ENCODE peak calls at places on chromosomes 1 and 21, in four cellular contexts. One of them, this sample, is unnamed.

GRCh38 chr1:222464841-222465210 is 83.1 kb downstream of the HHIPL2 start:
- DNase-seq in K562: peak; percentile 68
- DNase-seq in HepG2: peak; percentile 63
- DNase-seq in HCT116: peak; percentile 68
- DNase-seq in this sample: peak; percentile 61

GRCh38 chr1:201737350-201738060 is 91.5 kb upstream of the IPO9 start:
- DNase-seq in K562: no peak
- DNase-seq in HepG2: no peak
- DNase-seq in HCT116: no peak
- DNase-seq in this sample: no peak

GRCh38 chr1:212450331-212450881 is 17.7 kb downstream of the NENF start:
- DNase-seq in K562: no peak
- DNase-seq in HepG2: no peak
- DNase-seq in HCT116: no peak
- DNase-seq in this sample: no peak

GRCh38 chr21:40835179-40835694 is 11.7 kb downstream of the DSCAM start:
- DNase-seq in K562: no peak
- DNase-seq in HepG2: no peak
- DNase-seq in HCT116: no peak
- DNase-seq in this sample: no peak

GRCh38 chr1:110875216-110875731 is 2.3 kb downstream of the CD53 start:
- DNase-seq in K562: no peak
- DNase-seq in HepG2: no peak
- DNase-seq in HCT116: no peak
- DNase-seq in this sample: no peak

GRCh38 chr1:91548382-91549040 is 47.9 kb downstream of the CDC7 start:
- DNase-seq in K562: no peak
- DNase-seq in HepG2: no peak
- DNase-seq in HCT116: no peak
- DNase-seq in this sample: no peak

GRCh38 chr1:29972664-29973063 is 736.3 kb downstream of the PTPRU start:
- DNase-seq in K562: no peak
- DNase-seq in HepG2: no peak
- DNase-seq in HCT116: no peak
- DNase-seq in this sample: no peak

GRCh38 chr1:68819190-68819829 is 322.4 kb upstream of the DEPDC1 start:
- DNase-seq in K562: no peak
- DNase-seq in HepG2: no peak
- DNase-seq in HCT116: peak; percentile 31
- DNase-seq in this sample: no peak

GRCh38 chr1:4678318-4678717 is 23.9 kb downstream of the AJAP1 start:
- DNase-seq in K562: no peak
- DNase-seq in HepG2: no peak
- DNase-seq in HCT116: no peak
- DNase-seq in this sample: no peak

GRCh38 chr1:10573446-10573845 is 98.7 kb downstream of the PEX14 start:
- DNase-seq in K562: no peak
- DNase-seq in HepG2: no peak
- DNase-seq in HCT116: no peak
- DNase-seq in this sample: no peak

DNA sequence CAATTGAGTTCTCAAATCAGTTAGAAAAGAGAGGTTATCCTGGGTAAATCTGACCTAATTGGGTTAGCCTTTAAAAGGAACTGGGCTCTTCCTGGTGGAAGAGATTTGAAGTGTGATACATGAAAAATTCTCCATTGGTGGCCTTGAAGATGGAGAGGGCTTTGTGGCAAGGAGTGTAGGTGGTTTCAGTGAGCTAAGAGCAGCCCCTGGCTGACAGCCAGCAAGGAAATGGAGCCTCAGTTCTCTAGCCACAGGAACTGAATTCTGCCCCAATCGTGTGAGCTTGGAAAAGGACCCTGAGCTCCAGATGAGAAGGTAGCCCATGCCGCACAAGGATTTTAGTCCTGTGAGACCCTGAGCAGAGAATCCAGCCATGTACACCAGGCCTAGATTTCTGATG is 12.7 kb upstream of the HYI start:
- DNase-seq in K562: peak; percentile 5
- DNase-seq in HepG2: no peak
- DNase-seq in HCT116: no peak
- DNase-seq in this sample: no peak
- TF ChIP-seq TCF7L2 in K562: no peak
- TF ChIP-seq TCF7L2 in HepG2: no peak
- TF ChIP-seq TCF7L2 in HCT116: no peak
- TF ChIP-seq TCF7L2 in this sample: no peak

GRCh38 chr1:21262282-21263051 is 27.8 kb downstream of the ECE1 start:
- DNase-seq in K562: peak; percentile 53
- DNase-seq in HepG2: peak; percentile 45
- DNase-seq in HCT116: no peak
- DNase-seq in this sample: no peak

GRCh38 chr1:21258331-21259134 is 31.7 kb downstream of the ECE1 start:
- DNase-seq in K562: no peak
- DNase-seq in HepG2: no peak
- DNase-seq in HCT116: no peak
- DNase-seq in this sample: no peak

GRCh38 chr1:21261551-21262281 is 28.5 kb downstream of the ECE1 start:
- DNase-seq in K562: peak; percentile 82
- DNase-seq in HepG2: no peak
- DNase-seq in HCT116: peak; percentile 64
- DNase-seq in this sample: no peak

GRCh38 chr1:21259316-21260076 is 30.8 kb downstream of the ECE1 start:
- DNase-seq in K562: no peak
- DNase-seq in HepG2: no peak
- DNase-seq in HCT116: no peak
- DNase-seq in this sample: no peak

GRCh38 chr1:21260405-21261129 is 29.7 kb downstream of the ECE1 start:
- DNase-seq in K562: no peak
- DNase-seq in HepG2: no peak
- DNase-seq in HCT116: no peak
- DNase-seq in this sample: no peak
- TF ChIP-seq TCF7L2 in K562: no peak
- TF ChIP-seq TCF7L2 in HepG2: no peak
- TF ChIP-seq TCF7L2 in HCT116: no peak
- TF ChIP-seq TCF7L2 in this sample: no peak

GRCh38 chr1:59427155-59427554 is 130.3 kb downstream of the FGGY start:
- DNase-seq in K562: peak; percentile 39
- DNase-seq in HepG2: no peak
- DNase-seq in HCT116: peak; percentile 92
- DNase-seq in this sample: peak; percentile 68
- TF ChIP-seq TCF7L2 in K562: no peak
- TF ChIP-seq TCF7L2 in HepG2: no peak
- TF ChIP-seq TCF7L2 in HCT116: no peak
- TF ChIP-seq TCF7L2 in this sample: no peak

GRCh38 chr1:234933475-234933874 is 195.2 kb downstream of the TOMM20 start:
- DNase-seq in K562: no peak
- DNase-seq in HepG2: no peak
- DNase-seq in HCT116: no peak
- DNase-seq in this sample: no peak
- TF ChIP-seq TCF7L2 in K562: no peak
- TF ChIP-seq TCF7L2 in HepG2: no peak
- TF ChIP-seq TCF7L2 in HCT116: no peak
- TF ChIP-seq TCF7L2 in this sample: no peak

DNA sequence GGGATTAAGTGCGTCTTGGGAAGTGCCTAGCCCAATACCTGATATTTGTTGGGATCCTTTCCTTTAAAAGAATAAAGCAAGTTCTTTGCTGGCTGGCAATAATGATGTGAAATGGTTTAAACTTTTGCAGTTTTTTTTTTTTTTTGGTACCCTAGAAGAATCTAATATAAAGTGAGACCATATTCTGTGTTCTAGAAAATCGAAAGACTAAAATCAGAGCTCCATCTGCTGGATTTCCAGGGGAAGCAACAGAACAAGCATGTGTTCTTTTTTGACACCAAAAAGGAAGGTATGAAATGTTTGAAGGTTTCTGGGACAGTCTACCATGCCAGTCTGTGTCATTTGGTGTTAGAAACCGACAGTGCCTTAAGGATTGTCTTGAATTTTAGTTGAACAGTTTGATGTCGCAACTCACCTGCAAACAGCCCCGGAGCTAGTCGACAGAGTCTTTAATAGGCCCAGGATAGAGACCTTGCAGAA is 6.4 kb downstream of the UTP11 start:
- DNase-seq in K562: no peak
- DNase-seq in HepG2: peak; percentile 45
- DNase-seq in HCT116: no peak
- DNase-seq in this sample: no peak
- TF ChIP-seq TCF7L2 in K562: no peak
- TF ChIP-seq TCF7L2 in HepG2: no peak
- TF ChIP-seq TCF7L2 in HCT116: no peak
- TF ChIP-seq TCF7L2 in this sample: no peak

DNA sequence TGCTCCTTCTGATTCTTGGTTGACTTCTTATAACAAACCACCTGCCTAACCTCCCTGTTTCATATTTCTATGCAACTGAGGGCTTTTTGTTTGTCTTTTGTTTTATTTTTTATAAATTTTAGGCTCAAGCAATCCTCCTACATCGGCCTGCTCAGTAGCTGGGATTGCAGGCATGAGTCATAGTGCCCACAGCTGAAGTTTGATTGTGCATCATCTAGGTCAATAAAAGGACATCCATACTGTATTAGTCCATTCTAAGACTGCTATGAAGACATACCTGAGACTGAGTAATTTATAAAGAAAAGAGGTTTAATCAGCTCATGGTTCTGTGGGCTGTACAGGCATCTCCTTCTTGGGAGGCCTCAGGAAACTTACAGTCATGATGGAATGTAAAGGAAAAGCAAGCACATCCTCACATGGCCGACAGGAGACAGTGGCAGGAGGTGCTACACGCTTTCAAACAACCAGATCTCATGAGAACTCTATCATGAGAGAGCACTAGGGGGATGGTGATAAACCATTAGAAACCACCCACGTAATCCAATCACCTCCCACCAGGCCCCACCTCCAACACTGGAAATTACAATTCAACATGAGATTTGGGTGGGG is 285.0 kb downstream of the SIPA1L2 start:
- DNase-seq in K562: no peak
- DNase-seq in HepG2: no peak
- DNase-seq in HCT116: no peak
- DNase-seq in this sample: no peak
- TF ChIP-seq TCF7L2 in K562: no peak
- TF ChIP-seq TCF7L2 in HepG2: no peak
- TF ChIP-seq TCF7L2 in HCT116: no peak
- TF ChIP-seq TCF7L2 in this sample: no peak

GRCh38 chr1:12541274-12542137 is 76.5 kb downstream of the DHRS3 start:
- DNase-seq in K562: peak; percentile 85
- DNase-seq in HepG2: no peak
- DNase-seq in HCT116: no peak
- DNase-seq in this sample: no peak
- TF ChIP-seq TCF7L2 in K562: no peak
- TF ChIP-seq TCF7L2 in HepG2: no peak
- TF ChIP-seq TCF7L2 in HCT116: no peak
- TF ChIP-seq TCF7L2 in this sample: no peak

This sample was measured in Panc1.